ENCODE peak calls at places on chromosomes 3 and 15, in eight cellular contexts. One of them, this sample, is unnamed.

GRCh38 chr15:79849789-79850188 is 47.0 kb downstream of the MTHFS start:
- DNase-seq in progenitor cell of endocrine pancreas: no peak
- DNase-seq in CD14-positive monocyte: no peak
- DNase-seq in uterus: no peak
- DNase-seq in brain microvascular endothelial cell: peak; percentile 64
- DNase-seq in endodermal cell: peak; percentile 83
- DNase-seq in GM20000: peak; percentile 25
- DNase-seq in dorsolateral prefrontal cortex: peak; percentile 62
- DNase-seq in this sample: peak; percentile 44

GRCh38 chr3:128808672-128809071 is 70.7 kb upstream of the ACAD9 start:
- DNase-seq in progenitor cell of endocrine pancreas: no peak
- DNase-seq in CD14-positive monocyte: no peak
- DNase-seq in uterus: no peak
- DNase-seq in brain microvascular endothelial cell: no peak
- DNase-seq in endodermal cell: no peak
- DNase-seq in GM20000: no peak
- DNase-seq in dorsolateral prefrontal cortex: peak; percentile 34
- DNase-seq in this sample: peak; percentile 8

GRCh38 chr3:172179680-172180399 is 140.5 kb downstream of the FNDC3B start:
- DNase-seq in progenitor cell of endocrine pancreas: no peak
- DNase-seq in CD14-positive monocyte: no peak
- DNase-seq in uterus: no peak
- DNase-seq in brain microvascular endothelial cell: no peak
- DNase-seq in endodermal cell: no peak
- DNase-seq in GM20000: peak; percentile 41
- DNase-seq in dorsolateral prefrontal cortex: no peak
- DNase-seq in this sample: no peak

GRCh38 chr3:50370594-50370993 is 11.3 kb upstream of the TMEM115 start:
- DNase-seq in progenitor cell of endocrine pancreas: no peak
- DNase-seq in CD14-positive monocyte: no peak
- DNase-seq in uterus: no peak
- DNase-seq in brain microvascular endothelial cell: peak; percentile 38
- DNase-seq in endodermal cell: no peak
- DNase-seq in GM20000: no peak
- DNase-seq in dorsolateral prefrontal cortex: peak; percentile 80
- DNase-seq in this sample: no peak

GRCh38 chr3:168295027-168295426 is 199.3 kb upstream of the GOLIM4 start:
- DNase-seq in progenitor cell of endocrine pancreas: no peak
- DNase-seq in CD14-positive monocyte: no peak
- DNase-seq in uterus: no peak
- DNase-seq in brain microvascular endothelial cell: no peak
- DNase-seq in endodermal cell: no peak
- DNase-seq in GM20000: no peak
- DNase-seq in dorsolateral prefrontal cortex: no peak
- DNase-seq in this sample: no peak

GRCh38 chr3:182052360-182052759 is 340.6 kb downstream of the SOX2 start:
- DNase-seq in progenitor cell of endocrine pancreas: no peak
- DNase-seq in CD14-positive monocyte: no peak
- DNase-seq in uterus: no peak
- DNase-seq in brain microvascular endothelial cell: no peak
- DNase-seq in endodermal cell: no peak
- DNase-seq in GM20000: no peak
- DNase-seq in dorsolateral prefrontal cortex: no peak
- DNase-seq in this sample: no peak

GRCh38 chr3:132232231-132232792 is 84.9 kb upstream of the ACP3 start:
- DNase-seq in progenitor cell of endocrine pancreas: no peak
- DNase-seq in CD14-positive monocyte: no peak
- DNase-seq in uterus: no peak
- DNase-seq in brain microvascular endothelial cell: no peak
- DNase-seq in endodermal cell: no peak
- DNase-seq in GM20000: no peak
- DNase-seq in dorsolateral prefrontal cortex: no peak
- DNase-seq in this sample: no peak

GRCh38 chr3:45554001-45554691 is 40.4 kb upstream of the LIMD1 start:
- DNase-seq in progenitor cell of endocrine pancreas: no peak
- DNase-seq in CD14-positive monocyte: peak; percentile 66
- DNase-seq in uterus: no peak
- DNase-seq in brain microvascular endothelial cell: no peak
- DNase-seq in endodermal cell: peak; percentile 72
- DNase-seq in GM20000: peak; percentile 56
- DNase-seq in dorsolateral prefrontal cortex: no peak
- DNase-seq in this sample: no peak

GRCh38 chr3:51269466-51269865 is 115.6 kb upstream of the MANF start:
- DNase-seq in progenitor cell of endocrine pancreas: no peak
- DNase-seq in CD14-positive monocyte: no peak
- DNase-seq in uterus: no peak
- DNase-seq in brain microvascular endothelial cell: no peak
- DNase-seq in endodermal cell: no peak
- DNase-seq in GM20000: no peak
- DNase-seq in dorsolateral prefrontal cortex: no peak
- DNase-seq in this sample: no peak

GRCh38 chr3:113297281-113297680 is 85.9 kb downstream of the BOC start:
- DNase-seq in progenitor cell of endocrine pancreas: no peak
- DNase-seq in CD14-positive monocyte: no peak
- DNase-seq in uterus: no peak
- DNase-seq in brain microvascular endothelial cell: no peak
- DNase-seq in endodermal cell: peak; percentile 61
- DNase-seq in GM20000: no peak
- DNase-seq in dorsolateral prefrontal cortex: no peak
- DNase-seq in this sample: no peak

GRCh38 chr15:68578960-68579935 is at the start of gene CORO2B:
- DNase-seq in progenitor cell of endocrine pancreas: peak; percentile 32
- DNase-seq in CD14-positive monocyte: no peak
- DNase-seq in uterus: peak; percentile 59
- DNase-seq in brain microvascular endothelial cell: no peak
- DNase-seq in endodermal cell: peak; percentile 88
- DNase-seq in GM20000: peak; percentile 49
- DNase-seq in dorsolateral prefrontal cortex: no peak
- DNase-seq in this sample: peak; percentile 59

GRCh38 chr3:188076176-188076575 is 77.8 kb upstream of the LPP start:
- DNase-seq in progenitor cell of endocrine pancreas: no peak
- DNase-seq in CD14-positive monocyte: no peak
- DNase-seq in uterus: peak; percentile 43
- DNase-seq in brain microvascular endothelial cell: no peak
- DNase-seq in endodermal cell: no peak
- DNase-seq in GM20000: no peak
- DNase-seq in dorsolateral prefrontal cortex: peak; percentile 56
- DNase-seq in this sample: no peak

GRCh38 chr15:62391565-62392262 is 226.6 kb upstream of the C2CD4B start:
- DNase-seq in progenitor cell of endocrine pancreas: peak; percentile 35
- DNase-seq in CD14-positive monocyte: no peak
- DNase-seq in uterus: peak; percentile 58
- DNase-seq in brain microvascular endothelial cell: no peak
- DNase-seq in endodermal cell: peak; percentile 82
- DNase-seq in GM20000: peak; percentile 59
- DNase-seq in dorsolateral prefrontal cortex: no peak
- DNase-seq in this sample: peak; percentile 38

GRCh38 chr3:171980578-171981270 is 58.7 kb upstream of the FNDC3B start:
- DNase-seq in progenitor cell of endocrine pancreas: no peak
- DNase-seq in CD14-positive monocyte: no peak
- DNase-seq in uterus: no peak
- DNase-seq in brain microvascular endothelial cell: peak; percentile 53
- DNase-seq in endodermal cell: no peak
- DNase-seq in GM20000: no peak
- DNase-seq in dorsolateral prefrontal cortex: no peak
- DNase-seq in this sample: no peak

GRCh38 chr3:55245391-55245790 is 241.7 kb downstream of the WNT5A start:
- DNase-seq in progenitor cell of endocrine pancreas: no peak
- DNase-seq in CD14-positive monocyte: no peak
- DNase-seq in uterus: no peak
- DNase-seq in brain microvascular endothelial cell: no peak
- DNase-seq in endodermal cell: no peak
- DNase-seq in GM20000: no peak
- DNase-seq in dorsolateral prefrontal cortex: no peak
- DNase-seq in this sample: no peak

GRCh38 chr3:55246016-55246415 is 241.1 kb downstream of the WNT5A start:
- DNase-seq in progenitor cell of endocrine pancreas: no peak
- DNase-seq in CD14-positive monocyte: no peak
- DNase-seq in uterus: no peak
- DNase-seq in brain microvascular endothelial cell: peak; percentile 22
- DNase-seq in endodermal cell: no peak
- DNase-seq in GM20000: no peak
- DNase-seq in dorsolateral prefrontal cortex: no peak
- DNase-seq in this sample: no peak

GRCh38 chr3:55242921-55243320 is 244.2 kb downstream of the WNT5A start:
- DNase-seq in progenitor cell of endocrine pancreas: no peak
- DNase-seq in CD14-positive monocyte: no peak
- DNase-seq in uterus: no peak
- DNase-seq in brain microvascular endothelial cell: no peak
- DNase-seq in endodermal cell: peak; percentile 52
- DNase-seq in GM20000: no peak
- DNase-seq in dorsolateral prefrontal cortex: no peak
- DNase-seq in this sample: no peak

GRCh38 chr3:55243686-55244085 is 243.4 kb downstream of the WNT5A start:
- DNase-seq in progenitor cell of endocrine pancreas: no peak
- DNase-seq in CD14-positive monocyte: no peak
- DNase-seq in uterus: no peak
- DNase-seq in brain microvascular endothelial cell: no peak
- DNase-seq in endodermal cell: peak; percentile 69
- DNase-seq in GM20000: no peak
- DNase-seq in dorsolateral prefrontal cortex: no peak
- DNase-seq in this sample: no peak

DNA sequence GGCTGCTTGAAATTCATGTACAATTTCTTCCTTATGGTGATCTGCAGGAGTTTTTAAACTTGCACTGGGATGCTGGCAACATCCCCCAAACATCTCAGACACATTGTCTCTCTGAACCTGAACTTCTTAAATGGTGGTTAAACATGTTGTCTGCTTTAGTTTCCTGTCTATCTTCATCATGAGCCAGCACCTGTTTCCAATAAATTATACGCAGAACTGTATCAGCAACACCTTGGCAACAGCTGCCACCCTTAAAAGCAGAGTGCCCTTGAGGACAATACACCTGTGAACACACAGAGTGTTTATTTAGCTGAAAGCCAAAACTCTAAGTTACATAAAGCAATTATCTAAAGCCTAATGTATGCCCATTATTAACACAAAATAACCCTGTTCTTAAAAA is 242.9 kb downstream of the WNT5A start:
- DNase-seq in progenitor cell of endocrine pancreas: no peak
- DNase-seq in CD14-positive monocyte: no peak
- DNase-seq in uterus: no peak
- DNase-seq in brain microvascular endothelial cell: no peak
- DNase-seq in endodermal cell: no peak
- DNase-seq in GM20000: no peak
- DNase-seq in dorsolateral prefrontal cortex: no peak
- DNase-seq in this sample: no peak
- TF ChIP-seq CTCF in progenitor cell of endocrine pancreas: no peak
- TF ChIP-seq CTCF in CD14-positive monocyte: no peak
- TF ChIP-seq CTCF in uterus: no peak
- TF ChIP-seq CTCF in brain microvascular endothelial cell: no peak
- TF ChIP-seq CTCF in endodermal cell: no peak
- TF ChIP-seq CTCF in GM20000: no peak
- TF ChIP-seq CTCF in dorsolateral prefrontal cortex: no peak
- TF ChIP-seq CTCF in this sample: no peak

DNA sequence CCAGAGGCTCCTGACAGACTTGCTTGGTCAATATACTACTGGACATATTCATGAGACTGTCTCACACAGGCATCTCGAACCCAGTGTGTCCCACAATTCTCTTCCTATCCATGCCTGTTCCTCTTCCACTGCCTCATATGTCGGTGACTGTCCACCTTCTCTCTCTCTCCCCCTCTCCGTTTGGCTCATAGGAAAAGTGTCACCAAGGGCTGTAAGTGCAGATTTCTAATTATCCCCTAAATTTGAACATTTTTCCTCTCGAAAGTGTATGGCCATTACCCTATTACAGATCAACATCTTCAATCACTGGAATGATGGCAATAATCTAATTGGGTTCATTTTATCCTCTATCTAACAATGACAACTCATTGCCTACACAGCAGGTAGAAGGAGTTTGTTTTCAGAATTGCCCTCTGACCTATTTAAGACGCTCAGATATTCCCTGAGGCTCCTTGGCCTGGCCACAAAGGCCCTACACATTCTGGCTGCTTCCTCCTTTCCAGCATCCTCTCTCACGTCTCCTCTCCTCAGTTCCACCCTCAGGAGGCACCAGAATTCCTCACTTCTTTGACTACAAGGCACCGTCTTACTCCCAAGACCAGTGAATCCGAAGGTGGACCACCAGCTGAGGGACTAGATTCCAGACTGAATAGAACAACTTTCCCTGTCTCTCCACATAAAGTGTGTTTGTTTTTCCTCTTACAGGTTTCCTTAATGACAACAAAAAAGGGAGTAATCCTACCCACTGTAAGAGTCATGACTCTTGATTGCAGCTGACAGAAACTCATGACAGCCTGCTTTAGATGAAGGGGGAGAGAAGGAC is 22.2 kb upstream of the MUC20 start:
- DNase-seq in progenitor cell of endocrine pancreas: no peak
- DNase-seq in CD14-positive monocyte: no peak
- DNase-seq in uterus: no peak
- DNase-seq in brain microvascular endothelial cell: no peak
- DNase-seq in endodermal cell: peak; percentile 81
- DNase-seq in GM20000: peak; percentile 18
- DNase-seq in dorsolateral prefrontal cortex: no peak
- DNase-seq in this sample: no peak
- TF ChIP-seq CTCF in progenitor cell of endocrine pancreas: no peak
- TF ChIP-seq CTCF in CD14-positive monocyte: no peak
- TF ChIP-seq CTCF in uterus: no peak
- TF ChIP-seq CTCF in brain microvascular endothelial cell: no peak
- TF ChIP-seq CTCF in endodermal cell: no peak
- TF ChIP-seq CTCF in GM20000: no peak
- TF ChIP-seq CTCF in dorsolateral prefrontal cortex: no peak
- TF ChIP-seq CTCF in this sample: no peak

DNA sequence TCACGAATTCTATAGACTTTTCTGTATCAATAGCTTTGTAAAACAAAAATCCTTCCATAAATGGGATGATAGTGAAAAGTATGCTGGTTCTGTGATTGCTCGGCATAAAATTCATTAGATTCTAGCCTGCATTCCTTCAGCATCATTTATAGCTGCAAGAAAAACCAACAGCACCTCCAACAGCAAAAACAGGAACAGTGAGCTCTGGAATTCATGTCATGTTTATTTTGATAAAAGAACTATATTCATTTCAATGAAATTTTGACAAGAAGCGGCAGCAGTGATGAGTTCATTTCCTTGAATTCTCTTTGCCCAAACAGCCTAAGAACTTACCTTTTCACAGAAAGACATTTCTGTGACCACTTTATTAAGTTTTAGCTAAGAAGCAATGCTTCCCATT is 515.2 kb upstream of the CCDC54 start:
- DNase-seq in progenitor cell of endocrine pancreas: no peak
- DNase-seq in CD14-positive monocyte: no peak
- DNase-seq in uterus: no peak
- DNase-seq in brain microvascular endothelial cell: peak; percentile 72
- DNase-seq in endodermal cell: no peak
- DNase-seq in GM20000: no peak
- DNase-seq in dorsolateral prefrontal cortex: no peak
- DNase-seq in this sample: no peak
- TF ChIP-seq CTCF in progenitor cell of endocrine pancreas: no peak
- TF ChIP-seq CTCF in CD14-positive monocyte: no peak
- TF ChIP-seq CTCF in uterus: no peak
- TF ChIP-seq CTCF in brain microvascular endothelial cell: peak; percentile 52
- TF ChIP-seq CTCF in endodermal cell: no peak
- TF ChIP-seq CTCF in GM20000: no peak
- TF ChIP-seq CTCF in dorsolateral prefrontal cortex: no peak
- TF ChIP-seq CTCF in this sample: no peak

DNA sequence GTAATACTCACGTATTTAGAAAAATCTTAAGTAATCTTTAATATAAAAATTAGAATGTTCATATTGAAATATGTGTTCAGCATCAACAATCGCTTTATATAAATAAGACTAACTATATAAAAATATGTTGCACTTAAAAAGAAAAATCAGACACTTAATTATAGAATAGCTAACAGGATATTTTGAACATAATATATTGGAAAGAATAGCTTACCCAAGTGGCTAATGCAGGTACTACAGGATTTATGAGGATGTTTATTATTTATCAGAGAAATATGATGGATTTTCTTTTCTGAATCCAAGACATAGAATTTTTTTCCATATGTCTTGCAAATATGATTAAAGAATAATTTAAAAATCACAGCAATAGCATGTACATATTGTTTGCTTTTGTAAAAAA is 567.9 kb upstream of the GBE1 start:
- DNase-seq in progenitor cell of endocrine pancreas: no peak
- DNase-seq in CD14-positive monocyte: no peak
- DNase-seq in uterus: no peak
- DNase-seq in brain microvascular endothelial cell: no peak
- DNase-seq in endodermal cell: no peak
- DNase-seq in GM20000: no peak
- DNase-seq in dorsolateral prefrontal cortex: no peak
- DNase-seq in this sample: no peak
- TF ChIP-seq CTCF in progenitor cell of endocrine pancreas: peak; percentile 59
- TF ChIP-seq CTCF in CD14-positive monocyte: peak; percentile 41
- TF ChIP-seq CTCF in uterus: no peak
- TF ChIP-seq CTCF in brain microvascular endothelial cell: no peak
- TF ChIP-seq CTCF in endodermal cell: peak; percentile 74
- TF ChIP-seq CTCF in GM20000: no peak
- TF ChIP-seq CTCF in dorsolateral prefrontal cortex: peak; percentile 50
- TF ChIP-seq CTCF in this sample: peak; percentile 63